ENCODE peak calls at places on chromosomes 2 and 18, in six cellular contexts. L is GM03348; G is NCI-H510A treated with DMSO at 0.1 percent for 48 hours; K is activated CD4-positive, alpha-beta T cell treated with anti-CD3 and anti-CD28 coated beads, Interleukin-2, amount 50 U/mL, for 1 hour; D is mesendoderm; V is fibroblast of lung. T is an unnamed sample.

GRCh38 chr18:51154664-51155063 is 42.8 kb downstream of the MEX3C start:
- DNase-seq in L (no peak), V (no peak), G (no peak), D (no peak), K (no peak), T (no peak)

GRCh38 chr18:48455555-48456478 is 46.6 kb upstream of the ZBTB7C start:
- DNase-seq in L (peak), G (no peak), K (peak), V (peak), D (no peak), T (no peak)

GRCh38 chr2:7182525-7182924 is 265.3 kb downstream of the RNF144A start:
- DNase-seq in G (no peak), L (no peak), V (no peak), K (no peak), D (no peak), T (no peak)

GRCh38 chr18:24497052-24497754 is 36.8 kb downstream of the HRH4 start:
- DNase-seq in L (peak), V (peak), K (no peak), D (no peak), G (peak), T (no peak)

GRCh38 chr2:127217470-127218325 is 2.4 kb downstream of the CYP27C1 start:
- DNase-seq in V (no peak), G (no peak), L (no peak), K (no peak), D (peak), T (no peak)

GRCh38 chr2:170819941-170820646 is 3.4 kb downstream of the GAD1 start:
- DNase-seq in D (peak), G (no peak), L (no peak), V (no peak), K (no peak), T (no peak)

GRCh38 chr2:15703365-15703869 is 111.7 kb downstream of the DDX1 start:
- DNase-seq in G (no peak), V (no peak), K (no peak), D (no peak), L (no peak), T (no peak)

GRCh38 chr2:48377646-48378045 is 152.3 kb upstream of the STON1 start:
- DNase-seq in K (no peak), D (no peak), L (no peak), G (no peak), V (no peak), T (no peak)

GRCh38 chr18:75265255-75265654 is 54.7 kb downstream of the TSHZ1 start:
- DNase-seq in G (peak), K (no peak), L (no peak), D (no peak), V (peak), T (no peak)

GRCh38 chr18:49656098-49656591 is 94.3 kb downstream of the LIPG start:
- DNase-seq in V (peak), D (peak), G (no peak), L (no peak), K (no peak), T (no peak)

GRCh38 chr2:236642584-236643291 is 73.1 kb downstream of the ACKR3 start:
- DNase-seq in K (no peak), L (peak), V (peak), G (no peak), D (peak), T (no peak)

GRCh38 chr2:84991404-84992151 is 20.6 kb downstream of the KCMF1 start:
- DNase-seq in V (peak), G (no peak), L (peak), D (no peak), K (no peak), T (no peak)

GRCh38 chr2:10668402-10669012 is 21.3 kb downstream of the NOL10 start:
- DNase-seq in D (peak), K (no peak), L (peak), V (peak), G (peak), T (peak)

GRCh38 chr2:100831158-100831715 is 11.3 kb downstream of the NPAS2 start:
- DNase-seq in L (no peak), D (no peak), V (no peak), G (no peak), K (no peak), T (no peak)

GRCh38 chr2:30155202-30155601 is 8.4 kb downstream of the YPEL5 start:
- DNase-seq in G (no peak), L (no peak), D (no peak), V (no peak), K (no peak), T (no peak)

GRCh38 chr2:69645926-69646325 is 2.4 kb upstream of the AAK1 start:
- DNase-seq in G (no peak), L (no peak), V (no peak), D (no peak), K (no peak), T (no peak)

GRCh38 chr2:235659767-235660322 is 166.0 kb downstream of the AGAP1 start:
- DNase-seq in G (no peak), K (no peak), L (peak), V (peak), D (no peak), T (no peak)

GRCh38 chr18:46071615-46071893 is 506 bp downstream of the PSTPIP2 start:
- DNase-seq in G (no peak), V (no peak), L (peak), D (no peak), K (peak), T (no peak)

T was measured in NCI-H345.